ENCODE peak calls at places on chromosome 15, in seven cellular contexts. F is stromal cell of bone marrow, Y is CMK, P is GM10248, Z is EH, E is NCI-H1417, L is WERI-Rb-1. W is an unnamed sample.

GRCh38 chr15:52438047-52438446 is 90.6 kb downstream of the MYO5A start:
- DNase-seq in Z (no peak), L (no peak), Y (peak), E (no peak), P (no peak), F (no peak), W (no peak)

GRCh38 chr15:100923902-100924301 is 4.7 kb downstream of the LRRK1 start:
- DNase-seq in L (no peak), E (no peak), Z (no peak), Y (no peak), F (no peak), P (no peak), W (no peak)

GRCh38 chr15:74893627-74894026 is 3.8 kb downstream of the MPI start:
- DNase-seq in Z (no peak), L (no peak), Y (no peak), P (no peak), E (no peak), F (no peak), W (no peak)

GRCh38 chr15:29115093-29115991 is 154.3 kb downstream of the NSMCE3 start:
- DNase-seq in E (no peak), P (no peak), L (peak), Y (no peak), Z (no peak), F (no peak), W (peak)

GRCh38 chr15:90095521-90095959 is 6.7 kb downstream of the IDH2 start:
- DNase-seq in L (no peak), Y (no peak), E (no peak), F (no peak), P (peak), Z (no peak), W (no peak)

GRCh38 chr15:38225381-38225780 is 27.3 kb upstream of the SPRED1 start:
- DNase-seq in P (no peak), E (no peak), Z (no peak), L (no peak), F (no peak), Y (no peak), W (no peak)

GRCh38 chr15:63371297-63371918 is 10.2 kb downstream of the CA12 start:
- DNase-seq in F (peak), L (no peak), E (no peak), Z (peak), Y (no peak), P (no peak), W (no peak)

GRCh38 chr15:74345051-74345450 is 22.4 kb downstream of the CYP11A1 start:
- DNase-seq in L (no peak), Y (no peak), P (no peak), E (no peak), Z (peak), F (no peak), W (no peak)

GRCh38 chr15:59232476-59232875 is 25.8 kb downstream of the LDHAL6B start:
- DNase-seq in F (peak), L (no peak), E (no peak), P (no peak), Y (no peak), Z (peak), W (no peak)

W was measured in hepatocyte.